ENCODE peak calls at places on chromosomes 6 and 20, in four cellular contexts. C, G, F and Q are unnamed samples.
A peak's percentile ranks its signal among the peaks of the same experiment; 100 is the strongest.

GRCh38 chr6:163474581-163474980 is 60.1 kb downstream of the QKI start:
- DNase-seq in C (no peak), G (no peak), F (no peak), Q (no peak)

GRCh38 chr6:54191460-54191859 is 80.2 kb downstream of the MLIP start:
- DNase-seq in C (no peak), G (no peak), F (peak; percentile 81), Q (no peak)

GRCh38 chr6:130482645-130483390 is 117.0 kb downstream of the TMEM200A start:
- DNase-seq in C (no peak), G (no peak), F (peak; percentile 81), Q (no peak)

GRCh38 chr6:112037783-112038216 is 16.1 kb upstream of the CCN6 start:
- DNase-seq in C (no peak), G (no peak), F (peak; percentile 94), Q (no peak)

GRCh38 chr20:25283221-25283951 is 35.5 kb downstream of the PYGB start:
- DNase-seq in C (no peak), G (no peak), F (no peak), Q (peak; percentile 44)

GRCh38 chr6:39137235-39137634 is 22.2 kb upstream of the SAYSD1 start:
- DNase-seq in C (no peak), G (no peak), F (peak; percentile 57), Q (no peak)

GRCh38 chr6:133099573-133099972 is 141.6 kb upstream of the EYA4 start:
- DNase-seq in C (no peak), G (peak; percentile 83), F (peak; percentile 89), Q (no peak)

GRCh38 chr6:22737331-22737730 is 168.0 kb downstream of the HDGFL1 start:
- DNase-seq in C (no peak), G (peak; percentile 4), F (peak; percentile 69), Q (no peak)

GRCh38 chr6:32553037-32553742 is 23.1 kb upstream of the HLA-DRB5 start:
- DNase-seq in C (no peak), G (no peak), F (no peak), Q (no peak)

GRCh38 chr6:30882764-30883475 is 1.4 kb upstream of the DDR1 start:
- DNase-seq in C (peak; percentile 96), G (peak; percentile 54), F (no peak), Q (peak; percentile 83)

GRCh38 chr6:104229057-104229456 is 630.7 kb downstream of the HACE1 start:
- DNase-seq in C (no peak), G (no peak), F (no peak), Q (no peak)

GRCh38 chr20:34536798-34537394 is 20.7 kb downstream of the DYNLRB1 start:
- DNase-seq in C (no peak), G (no peak), F (peak; percentile 52), Q (peak; percentile 65)

GRCh38 chr20:13029687-13030510 is 21.1 kb downstream of the SPTLC3 start:
- DNase-seq in C (no peak), G (peak; percentile 12), F (peak; percentile 84), Q (no peak)

GRCh38 chr6:3315841-3316240 is 57.1 kb downstream of the PSMG4 start:
- DNase-seq in C (no peak), G (no peak), F (peak; percentile 84), Q (no peak)

GRCh38 chr20:914727-915498 is 1.2 kb downstream of the ANGPT4 start:
- DNase-seq in C (no peak), G (no peak), F (no peak), Q (no peak)

GRCh38 chr20:913306-913849 is 2.8 kb downstream of the ANGPT4 start:
- DNase-seq in C (no peak), G (no peak), F (no peak), Q (no peak)

GRCh38 chr20:916825-917224 is 691 bp upstream of the ANGPT4 start:
- DNase-seq in C (no peak), G (no peak), F (no peak), Q (no peak)

GRCh38 chr20:917416-917815 is 1.3 kb upstream of the ANGPT4 start:
- DNase-seq in C (no peak), G (no peak), F (no peak), Q (no peak)

GRCh38 chr20:916125-916799 is at the start of gene ANGPT4:
- DNase-seq in C (no peak), G (no peak), F (no peak), Q (no peak)
- H3K4me3 ChIP-seq in C (no peak within 1 kb of the TSS), G (no peak within 1 kb of the TSS), F (no peak within 1 kb of the TSS), Q (no peak within 1 kb of the TSS)

DNA sequence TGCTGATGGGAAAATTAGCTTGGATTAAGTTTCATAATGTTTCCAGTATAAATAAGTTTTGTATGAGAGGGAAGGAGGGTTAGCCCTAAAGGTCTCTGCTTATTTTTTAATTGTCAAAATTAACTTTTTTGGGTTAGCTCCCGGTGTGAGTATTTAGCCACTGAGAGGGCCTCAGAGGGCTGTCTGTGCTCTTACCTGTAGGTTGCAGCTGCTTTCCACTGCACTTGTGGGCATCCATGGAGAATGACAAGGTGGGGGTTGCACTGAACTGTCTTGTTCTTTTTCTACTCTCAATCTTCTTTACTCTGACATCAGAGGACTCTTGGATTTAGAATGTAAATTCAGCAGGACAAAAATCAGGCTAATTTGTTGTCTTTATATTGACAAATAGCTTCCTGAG is 81.4 kb downstream of the CD164 start:
- DNase-seq in C (no peak), G (no peak), F (no peak), Q (no peak)
- H3K4me1 ChIP-seq in C (no peaks in the 10 kb centered on the region), G (no peaks in the 10 kb centered on the region), F (peaks cover 59% of the 10 kb centered on the region), Q (peaks cover 23% of the 10 kb centered on the region)

GRCh38 chr6:15952231-15953151 is 176.4 kb upstream of the MYLIP start:
- DNase-seq in C (no peak), G (no peak), F (peak; percentile 55), Q (no peak)
- H3K4me3 ChIP-seq in C (no peak overlapping the region), G (no peak overlapping the region), F (no peak overlapping the region), Q (no peak overlapping the region)

DNA sequence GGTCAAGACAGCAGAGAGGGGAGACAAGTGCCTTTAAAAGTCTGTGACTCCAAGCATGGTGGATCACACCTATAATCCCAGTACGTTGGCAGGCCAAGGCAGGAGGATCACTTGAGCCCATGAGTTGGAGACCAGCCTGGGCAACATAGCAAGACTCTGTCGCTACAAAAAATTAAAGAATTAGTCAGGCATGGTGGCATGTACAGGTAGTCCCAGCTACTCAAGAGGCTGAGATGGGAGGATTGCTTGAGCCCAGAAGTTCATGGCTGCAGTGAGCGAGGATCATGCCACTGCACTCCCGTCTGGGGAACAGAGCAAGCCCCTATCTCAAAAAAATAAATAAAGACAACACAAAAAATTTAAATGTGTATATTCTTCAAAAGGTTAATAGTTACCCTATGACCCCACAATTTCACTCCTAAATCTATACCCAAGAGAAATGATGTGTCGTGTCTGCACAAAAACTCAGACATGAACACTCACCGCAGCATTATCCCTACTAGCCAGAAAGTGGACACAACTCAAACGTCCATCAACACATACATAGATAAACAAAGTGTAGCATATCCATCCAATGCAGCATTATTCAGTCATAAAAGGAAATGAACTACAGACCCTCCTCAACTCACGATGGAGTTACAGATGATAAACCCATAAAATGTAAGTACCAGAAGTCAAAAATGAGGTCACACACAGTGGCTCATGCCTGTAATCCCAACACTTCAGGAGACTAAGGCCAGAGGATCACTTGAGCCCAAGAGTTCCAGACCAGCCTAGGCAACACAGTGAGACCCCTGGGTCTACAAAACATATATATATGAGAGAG is 23.9 kb downstream of the ZMYND8 start:
- DNase-seq in C (no peak), G (no peak), F (no peak), Q (no peak)
- H3K4me1 ChIP-seq in C (peaks cover 82% of the 10 kb centered on the region), G (peaks cover 89% of the 10 kb centered on the region), F (peaks cover 6% of the 10 kb centered on the region), Q (peaks cover 68% of the 10 kb centered on the region)

GRCh38 chr6:136609878-136610706 is 59.9 kb upstream of the MAP7 start:
- DNase-seq in C (no peak), G (peak; percentile 98), F (peak; percentile 98), Q (peak; percentile 63)
- H3K4me3 ChIP-seq in C (no peak overlapping the region), G (no peak overlapping the region), F (no peak overlapping the region), Q (no peak overlapping the region)

GRCh38 chr6:11212625-11213024 is 19.8 kb downstream of the NEDD9 start:
- DNase-seq in C (no peak), G (no peak), F (peak; percentile 87), Q (no peak)
- H3K4me1 ChIP-seq in C (peaks cover 78% of the 10 kb centered on the region), G (no peaks in the 10 kb centered on the region), F (peaks cover 52% of the 10 kb centered on the region), Q (peaks cover 99% of the 10 kb centered on the region)

GRCh38 chr20:63539441-63540370 is 2.5 kb upstream of the PTK6 start:
- DNase-seq in C (no peak), G (no peak), F (no peak), Q (no peak)

GRCh38 chr20:63540417-63541186 is 3.4 kb upstream of the PTK6 start:
- DNase-seq in C (no peak), G (no peak), F (no peak), Q (no peak)

GRCh38 chr20:63538204-63539091 is 1.3 kb upstream of the PTK6 start:
- DNase-seq in C (no peak), G (no peak), F (no peak), Q (peak; percentile 86)

GRCh38 chr20:63537525-63538203 is 488 bp upstream of the PTK6 start:
- DNase-seq in C (no peak), G (peak; percentile 93), F (peak; percentile 95), Q (peak; percentile 98)

GRCh38 chr20:63539092-63539430 is 1.9 kb upstream of the PTK6 start:
- DNase-seq in C (no peak), G (no peak), F (no peak), Q (no peak)
- H3K4me3 ChIP-seq in C (no peak overlapping the region), G (no peak overlapping the region), F (no peak overlapping the region), Q (no peak overlapping the region)

DNA sequence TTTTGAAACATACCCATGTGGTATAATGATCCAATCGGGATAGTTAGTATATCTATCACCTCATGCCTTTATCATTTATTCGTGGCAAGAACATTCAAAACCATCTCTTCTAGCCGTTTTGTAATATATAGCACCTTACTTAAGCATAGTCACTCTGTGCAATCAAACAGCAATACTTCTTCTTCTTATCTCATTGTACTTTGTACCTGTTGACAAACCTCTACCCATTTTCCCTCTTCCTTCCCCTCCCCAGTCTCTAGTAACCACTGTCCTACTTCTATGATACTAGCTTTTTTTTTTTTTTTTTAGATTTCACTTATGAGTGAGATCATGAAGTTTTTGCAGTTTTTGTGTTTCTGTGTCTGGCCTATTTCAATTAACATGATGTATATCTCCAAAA is 296.7 kb downstream of the EYS start:
- DNase-seq in C (no peak), G (no peak), F (no peak), Q (no peak)
- H3K4me1 ChIP-seq in C (no peaks in the 10 kb centered on the region), G (no peaks in the 10 kb centered on the region), F (no peaks in the 10 kb centered on the region), Q (no peaks in the 10 kb centered on the region)

GRCh38 chr6:4608361-4609115 is 167.7 kb upstream of the CDYL start:
- DNase-seq in C (no peak), G (no peak), F (no peak), Q (no peak)
- H3K4me3 ChIP-seq in C (no peak overlapping the region), G (no peak overlapping the region), F (no peak overlapping the region), Q (no peak overlapping the region)